ENCODE peak calls at places on chromosome 22, in ten cellular contexts. U is IMR-90, O is astrocyte of the spinal cord, B is body of pancreas, G is SK-N-SH, L is endothelial cell of umbilical vein, W is nephron progenitor cell, A is lower leg skin, V is A673, X is spleen. I is an unnamed sample.
A peak's percentile ranks its signal among the peaks of the same experiment; 100 is the strongest.

GRCh38 chr22:43901976-43902643 is 10.3 kb upstream of the PNPLA5 start:
- DNase-seq in G (no peak), O (peak; percentile 94), X (no peak), B (no peak), U (peak; percentile 97), L (no peak), V (no peak), W (no peak), A (no peak), I (no peak)

GRCh38 chr22:46976598-46976997 is 214.1 kb downstream of the TBC1D22A start:
- DNase-seq in L (no peak), A (peak; percentile 25), B (no peak), G (no peak), W (no peak), O (no peak), U (no peak), X (no peak), V (no peak), I (no peak)

GRCh38 chr22:17119481-17120202 is 1.5 kb downstream of the TMEM121B start:
- DNase-seq in W (peak; percentile 35), O (no peak), V (peak; percentile 23), A (no peak), B (peak; percentile 53), L (no peak), U (no peak), G (peak; percentile 50), X (peak; percentile 85), I (no peak)

GRCh38 chr22:35517769-35518530 is 22.7 kb upstream of the RASD2 start:
- DNase-seq in V (no peak), L (no peak), B (no peak), W (no peak), O (no peak), U (no peak), X (no peak), A (no peak), G (no peak), I (no peak)

GRCh38 chr22:39279170-39279850 is 34.5 kb upstream of the PDGFB start:
- DNase-seq in G (no peak), A (no peak), B (no peak), U (no peak), O (no peak), L (peak; percentile 57), X (no peak), V (no peak), W (no peak), I (no peak)

GRCh38 chr22:49719046-49719445 is 108.6 kb downstream of the BRD1 start:
- DNase-seq in U (no peak), A (peak; percentile 72), G (no peak), V (no peak), O (no peak), X (no peak), L (no peak), W (no peak), B (no peak), I (no peak)

GRCh38 chr22:25235547-25236290 is 16.3 kb downstream of the CRYBB2 start:
- DNase-seq in V (peak; percentile 84), L (peak; percentile 73), X (peak; percentile 86), B (peak; percentile 87), W (peak; percentile 92), U (peak; percentile 61), O (peak; percentile 67), A (no peak), G (peak; percentile 100), I (peak; percentile 79)

GRCh38 chr22:47162865-47163264 is 400.4 kb downstream of the TBC1D22A start:
- DNase-seq in X (peak; percentile 43), V (no peak), L (no peak), A (peak; percentile 81), W (no peak), O (no peak), B (no peak), G (no peak), U (no peak), I (no peak)

GRCh38 chr22:43560651-43561050 is 148.8 kb downstream of the MPPED1 start:
- DNase-seq in X (no peak), U (no peak), O (no peak), W (no peak), G (no peak), A (no peak), B (no peak), L (no peak), V (no peak), I (no peak)

GRCh38 chr22:29958170-29958569 is 75.2 kb downstream of the MTMR3 start:
- DNase-seq in G (no peak), V (no peak), A (no peak), X (no peak), L (no peak), O (no peak), U (no peak), B (no peak), W (no peak), I (no peak)

GRCh38 chr22:42418811-42419243 is 13.4 kb downstream of the NFAM1 start:
- DNase-seq in G (no peak), B (no peak), X (no peak), W (no peak), O (no peak), L (no peak), V (peak; percentile 49), U (no peak), A (no peak), I (no peak)

GRCh38 chr22:50252081-50253045 is 1.3 kb upstream of the HDAC10 start:
- DNase-seq in V (peak; percentile 78), B (peak; percentile 83), L (peak; percentile 67), U (peak; percentile 52), W (peak; percentile 64), A (peak; percentile 96), X (peak; percentile 94), G (peak; percentile 83), O (peak; percentile 50), I (peak; percentile 66)

GRCh38 chr22:49306632-49306975 is 521.1 kb downstream of the BRD1 start:
- DNase-seq in O (no peak), B (no peak), L (no peak), V (no peak), A (no peak), X (peak; percentile 35), U (no peak), G (no peak), W (no peak), I (no peak)

GRCh38 chr22:43042101-43042780 is 27.3 kb upstream of the PACSIN2 start:
- DNase-seq in B (peak; percentile 66), U (peak; percentile 24), X (no peak), W (no peak), O (peak; percentile 70), V (peak; percentile 51), L (no peak), A (no peak), G (no peak), I (peak; percentile 77)

GRCh38 chr22:27801616-27802388 is at the start of gene MN1:
- DNase-seq in B (peak; percentile 56), A (no peak), O (peak; percentile 67), V (peak; percentile 75), X (no peak), U (peak; percentile 35), W (peak; percentile 75), G (peak; percentile 89), L (peak; percentile 68), I (no peak)

GRCh38 chr22:37260396-37260795 is 16.3 kb upstream of the RAC2 start:
- DNase-seq in B (no peak), G (no peak), O (no peak), X (peak; percentile 59), A (no peak), U (no peak), V (no peak), W (no peak), L (no peak), I (no peak)

GRCh38 chr22:38782402-38783094 is 11.4 kb downstream of the DNAL4 start:
- DNase-seq in X (no peak), G (no peak), W (peak; percentile 42), B (no peak), A (no peak), O (peak; percentile 65), V (peak; percentile 90), L (no peak), U (peak; percentile 38), I (no peak)

GRCh38 chr22:37739000-37739399 is 42.2 kb downstream of the TRIOBP start:
- DNase-seq in X (no peak), L (no peak), O (no peak), G (no peak), W (no peak), U (peak; percentile 87), B (peak; percentile 53), A (no peak), V (no peak), I (no peak)

GRCh38 chr22:40400173-40400572 is 29.8 kb downstream of the SGSM3 start:
- DNase-seq in V (no peak), A (peak; percentile 87), L (no peak), U (no peak), X (peak; percentile 93), O (no peak), G (no peak), B (no peak), W (no peak), I (no peak)

GRCh38 chr22:49655168-49655812 is 172.4 kb downstream of the BRD1 start:
- DNase-seq in X (peak; percentile 72), W (no peak), U (no peak), V (no peak), B (no peak), A (no peak), O (no peak), G (no peak), L (no peak), I (no peak)

GRCh38 chr22:46363611-46364321 is 28.3 kb downstream of the TRMU start:
- DNase-seq in A (no peak), W (no peak), U (no peak), G (peak; percentile 26), O (no peak), V (no peak), B (no peak), L (no peak), X (peak; percentile 60), I (no peak)

GRCh38 chr22:22378446-22379415 is 129.8 kb downstream of the ZNF280B start:
- DNase-seq in V (no peak), O (no peak), W (no peak), A (no peak), X (no peak), L (no peak), U (no peak), G (no peak), B (no peak), I (no peak)
- TF ChIP-seq CTCF in V (no peak), O (no peak), W (no peak), A (no peak), X (no peak), L (no peak), U (no peak), G (no peak), B (no peak), I (no peak)

GRCh38 chr22:19841641-19842385 is 12.9 kb downstream of the GNB1L start:
- DNase-seq in L (no peak), U (no peak), W (no peak), V (no peak), G (no peak), X (no peak), O (no peak), A (no peak), B (no peak), I (no peak)
- TF ChIP-seq CTCF in L (no peak), U (no peak), W (no peak), V (no peak), G (no peak), X (no peak), O (no peak), A (no peak), B (no peak), I (no peak)

GRCh38 chr22:32127904-32128303 is 31.2 kb downstream of the C22orf42 start:
- DNase-seq in A (no peak), V (no peak), U (no peak), X (no peak), B (no peak), W (no peak), O (no peak), L (no peak), G (no peak), I (no peak)
- TF ChIP-seq CTCF in A (no peak), V (peak; percentile 34), U (no peak), X (no peak), B (no peak), W (peak; percentile 21), O (no peak), L (no peak), G (peak; percentile 13), I (no peak)

GRCh38 chr22:20298803-20299735 is 20.8 kb downstream of the DGCR6L start:
- DNase-seq in A (peak; percentile 96), G (peak; percentile 95), W (peak; percentile 98), X (peak; percentile 95), B (peak; percentile 95), V (peak; percentile 94), U (peak; percentile 67), O (peak; percentile 78), L (peak; percentile 68), I (peak; percentile 84)
- TF ChIP-seq CTCF in A (no peak), G (no peak), W (no peak), X (no peak), B (no peak), V (no peak), U (no peak), O (no peak), L (no peak), I (no peak)